ENCODE peak calls at places on chromosomes 12 and 14, in four cellular contexts. One of them, this sample, is unnamed.

GRCh38 chr12:103841690-103842584 is 903 bp upstream of the NT5DC3 start:
- DNase-seq in stimulated activated CD4-positive, alpha-beta T cell treated with anti-CD3 and anti-CD28 coated beads, Interleukin-15, amount 100 ng/mL, for 24 hours: peak
- DNase-seq in H4: peak
- DNase-seq in stimulated activated CD8-positive, alpha-beta memory T cell treated with anti-CD3 and anti-CD28 coated beads, Interleukin-15, amount 100 ng/mL, for 24 hours: no peak
- DNase-seq in this sample: peak

GRCh38 chr12:116427200-116427932 is 131.8 kb upstream of the MAP1LC3B2 start:
- DNase-seq in stimulated activated CD4-positive, alpha-beta T cell treated with anti-CD3 and anti-CD28 coated beads, Interleukin-15, amount 100 ng/mL, for 24 hours: no peak
- DNase-seq in H4: no peak
- DNase-seq in stimulated activated CD8-positive, alpha-beta memory T cell treated with anti-CD3 and anti-CD28 coated beads, Interleukin-15, amount 100 ng/mL, for 24 hours: no peak
- DNase-seq in this sample: peak

GRCh38 chr12:53550595-53550994 is 43.3 kb upstream of the NPFF start:
- DNase-seq in stimulated activated CD4-positive, alpha-beta T cell treated with anti-CD3 and anti-CD28 coated beads, Interleukin-15, amount 100 ng/mL, for 24 hours: no peak
- DNase-seq in H4: no peak
- DNase-seq in stimulated activated CD8-positive, alpha-beta memory T cell treated with anti-CD3 and anti-CD28 coated beads, Interleukin-15, amount 100 ng/mL, for 24 hours: no peak
- DNase-seq in this sample: peak

GRCh38 chr12:110100315-110100970 is 23.7 kb upstream of the IFT81 start:
- DNase-seq in stimulated activated CD4-positive, alpha-beta T cell treated with anti-CD3 and anti-CD28 coated beads, Interleukin-15, amount 100 ng/mL, for 24 hours: peak
- DNase-seq in H4: peak
- DNase-seq in stimulated activated CD8-positive, alpha-beta memory T cell treated with anti-CD3 and anti-CD28 coated beads, Interleukin-15, amount 100 ng/mL, for 24 hours: peak
- DNase-seq in this sample: peak

GRCh38 chr14:65332141-65332871 is 80.2 kb upstream of the FUT8 start:
- DNase-seq in stimulated activated CD4-positive, alpha-beta T cell treated with anti-CD3 and anti-CD28 coated beads, Interleukin-15, amount 100 ng/mL, for 24 hours: no peak
- DNase-seq in H4: no peak
- DNase-seq in stimulated activated CD8-positive, alpha-beta memory T cell treated with anti-CD3 and anti-CD28 coated beads, Interleukin-15, amount 100 ng/mL, for 24 hours: no peak
- DNase-seq in this sample: no peak

GRCh38 chr14:59406454-59407245 is 58.5 kb downstream of the GPR135 start:
- DNase-seq in stimulated activated CD4-positive, alpha-beta T cell treated with anti-CD3 and anti-CD28 coated beads, Interleukin-15, amount 100 ng/mL, for 24 hours: no peak
- DNase-seq in H4: no peak
- DNase-seq in stimulated activated CD8-positive, alpha-beta memory T cell treated with anti-CD3 and anti-CD28 coated beads, Interleukin-15, amount 100 ng/mL, for 24 hours: no peak
- DNase-seq in this sample: peak

GRCh38 chr12:11973396-11973795 is 97.3 kb upstream of the BCL2L14 start:
- DNase-seq in stimulated activated CD4-positive, alpha-beta T cell treated with anti-CD3 and anti-CD28 coated beads, Interleukin-15, amount 100 ng/mL, for 24 hours: no peak
- DNase-seq in H4: no peak
- DNase-seq in stimulated activated CD8-positive, alpha-beta memory T cell treated with anti-CD3 and anti-CD28 coated beads, Interleukin-15, amount 100 ng/mL, for 24 hours: no peak
- DNase-seq in this sample: no peak

GRCh38 chr12:64137117-64137516 is 85.0 kb downstream of the KICS2 start:
- DNase-seq in stimulated activated CD4-positive, alpha-beta T cell treated with anti-CD3 and anti-CD28 coated beads, Interleukin-15, amount 100 ng/mL, for 24 hours: no peak
- DNase-seq in H4: no peak
- DNase-seq in stimulated activated CD8-positive, alpha-beta memory T cell treated with anti-CD3 and anti-CD28 coated beads, Interleukin-15, amount 100 ng/mL, for 24 hours: no peak
- DNase-seq in this sample: no peak

GRCh38 chr12:54025507-54026393 is 2.5 kb upstream of the HOXC6 start:
- DNase-seq in stimulated activated CD4-positive, alpha-beta T cell treated with anti-CD3 and anti-CD28 coated beads, Interleukin-15, amount 100 ng/mL, for 24 hours: no peak
- DNase-seq in H4: no peak
- DNase-seq in stimulated activated CD8-positive, alpha-beta memory T cell treated with anti-CD3 and anti-CD28 coated beads, Interleukin-15, amount 100 ng/mL, for 24 hours: no peak
- DNase-seq in this sample: peak

GRCh38 chr12:54592316-54592715 is 3.9 kb upstream of the PPP1R1A start:
- DNase-seq in stimulated activated CD4-positive, alpha-beta T cell treated with anti-CD3 and anti-CD28 coated beads, Interleukin-15, amount 100 ng/mL, for 24 hours: no peak
- DNase-seq in H4: peak
- DNase-seq in stimulated activated CD8-positive, alpha-beta memory T cell treated with anti-CD3 and anti-CD28 coated beads, Interleukin-15, amount 100 ng/mL, for 24 hours: no peak
- DNase-seq in this sample: no peak

GRCh38 chr12:14244876-14245669 is 120.4 kb upstream of the ATF7IP start:
- DNase-seq in stimulated activated CD4-positive, alpha-beta T cell treated with anti-CD3 and anti-CD28 coated beads, Interleukin-15, amount 100 ng/mL, for 24 hours: no peak
- DNase-seq in H4: no peak
- DNase-seq in stimulated activated CD8-positive, alpha-beta memory T cell treated with anti-CD3 and anti-CD28 coated beads, Interleukin-15, amount 100 ng/mL, for 24 hours: no peak
- DNase-seq in this sample: no peak

GRCh38 chr14:58639842-58640484 is 2.2 kb downstream of the DACT1 start:
- DNase-seq in stimulated activated CD4-positive, alpha-beta T cell treated with anti-CD3 and anti-CD28 coated beads, Interleukin-15, amount 100 ng/mL, for 24 hours: peak
- DNase-seq in H4: peak
- DNase-seq in stimulated activated CD8-positive, alpha-beta memory T cell treated with anti-CD3 and anti-CD28 coated beads, Interleukin-15, amount 100 ng/mL, for 24 hours: no peak
- DNase-seq in this sample: peak

GRCh38 chr12:39772708-39773665 is 153.4 kb upstream of the ABCD2 start:
- DNase-seq in stimulated activated CD4-positive, alpha-beta T cell treated with anti-CD3 and anti-CD28 coated beads, Interleukin-15, amount 100 ng/mL, for 24 hours: no peak
- DNase-seq in H4: no peak
- DNase-seq in stimulated activated CD8-positive, alpha-beta memory T cell treated with anti-CD3 and anti-CD28 coated beads, Interleukin-15, amount 100 ng/mL, for 24 hours: no peak
- DNase-seq in this sample: no peak

GRCh38 chr12:93783827-93784226 is 106.7 kb downstream of the CRADD start:
- DNase-seq in stimulated activated CD4-positive, alpha-beta T cell treated with anti-CD3 and anti-CD28 coated beads, Interleukin-15, amount 100 ng/mL, for 24 hours: peak
- DNase-seq in H4: no peak
- DNase-seq in stimulated activated CD8-positive, alpha-beta memory T cell treated with anti-CD3 and anti-CD28 coated beads, Interleukin-15, amount 100 ng/mL, for 24 hours: no peak
- DNase-seq in this sample: peak

GRCh38 chr14:46259536-46259935 is 392.0 kb downstream of the RPL10L start:
- DNase-seq in stimulated activated CD4-positive, alpha-beta T cell treated with anti-CD3 and anti-CD28 coated beads, Interleukin-15, amount 100 ng/mL, for 24 hours: no peak
- DNase-seq in H4: peak
- DNase-seq in stimulated activated CD8-positive, alpha-beta memory T cell treated with anti-CD3 and anti-CD28 coated beads, Interleukin-15, amount 100 ng/mL, for 24 hours: no peak
- DNase-seq in this sample: no peak

GRCh38 chr12:6715130-6715529 is 8.7 kb upstream of the COPS7A start:
- DNase-seq in stimulated activated CD4-positive, alpha-beta T cell treated with anti-CD3 and anti-CD28 coated beads, Interleukin-15, amount 100 ng/mL, for 24 hours: no peak
- DNase-seq in H4: no peak
- DNase-seq in stimulated activated CD8-positive, alpha-beta memory T cell treated with anti-CD3 and anti-CD28 coated beads, Interleukin-15, amount 100 ng/mL, for 24 hours: no peak
- DNase-seq in this sample: no peak

GRCh38 chr12:92224685-92225331 is 79.2 kb upstream of the BTG1 start:
- DNase-seq in stimulated activated CD4-positive, alpha-beta T cell treated with anti-CD3 and anti-CD28 coated beads, Interleukin-15, amount 100 ng/mL, for 24 hours: peak
- DNase-seq in H4: peak
- DNase-seq in stimulated activated CD8-positive, alpha-beta memory T cell treated with anti-CD3 and anti-CD28 coated beads, Interleukin-15, amount 100 ng/mL, for 24 hours: no peak
- DNase-seq in this sample: peak

GRCh38 chr14:64644629-64645028 is 59.6 kb upstream of the PLEKHG3 start:
- DNase-seq in stimulated activated CD4-positive, alpha-beta T cell treated with anti-CD3 and anti-CD28 coated beads, Interleukin-15, amount 100 ng/mL, for 24 hours: no peak
- DNase-seq in H4: no peak
- DNase-seq in stimulated activated CD8-positive, alpha-beta memory T cell treated with anti-CD3 and anti-CD28 coated beads, Interleukin-15, amount 100 ng/mL, for 24 hours: no peak
- DNase-seq in this sample: no peak

GRCh38 chr12:85275359-85275758 is 4.7 kb upstream of the ALX1 start:
- DNase-seq in stimulated activated CD4-positive, alpha-beta T cell treated with anti-CD3 and anti-CD28 coated beads, Interleukin-15, amount 100 ng/mL, for 24 hours: no peak
- DNase-seq in H4: peak
- DNase-seq in stimulated activated CD8-positive, alpha-beta memory T cell treated with anti-CD3 and anti-CD28 coated beads, Interleukin-15, amount 100 ng/mL, for 24 hours: no peak
- DNase-seq in this sample: no peak

GRCh38 chr12:92656911-92657310 is 45.9 kb upstream of the PLEKHG7 start:
- DNase-seq in stimulated activated CD4-positive, alpha-beta T cell treated with anti-CD3 and anti-CD28 coated beads, Interleukin-15, amount 100 ng/mL, for 24 hours: no peak
- DNase-seq in H4: no peak
- DNase-seq in stimulated activated CD8-positive, alpha-beta memory T cell treated with anti-CD3 and anti-CD28 coated beads, Interleukin-15, amount 100 ng/mL, for 24 hours: no peak
- DNase-seq in this sample: no peak

GRCh38 chr14:101808020-101808641 is 46.6 kb downstream of the PPP2R5C start:
- DNase-seq in stimulated activated CD4-positive, alpha-beta T cell treated with anti-CD3 and anti-CD28 coated beads, Interleukin-15, amount 100 ng/mL, for 24 hours: no peak
- DNase-seq in H4: no peak
- DNase-seq in stimulated activated CD8-positive, alpha-beta memory T cell treated with anti-CD3 and anti-CD28 coated beads, Interleukin-15, amount 100 ng/mL, for 24 hours: no peak
- DNase-seq in this sample: no peak

GRCh38 chr12:90250041-90250440 is 541.4 kb upstream of the ATP2B1 start:
- DNase-seq in stimulated activated CD4-positive, alpha-beta T cell treated with anti-CD3 and anti-CD28 coated beads, Interleukin-15, amount 100 ng/mL, for 24 hours: no peak
- DNase-seq in H4: no peak
- DNase-seq in stimulated activated CD8-positive, alpha-beta memory T cell treated with anti-CD3 and anti-CD28 coated beads, Interleukin-15, amount 100 ng/mL, for 24 hours: no peak
- DNase-seq in this sample: no peak